ENCODE peak calls at places on chromosomes 3 and 15, in ten cellular contexts. W is AG04450; A is neural progenitor cell; S is cardiac muscle cell; M is CD8-positive, alpha-beta T cell; P is pancreas; H is body of pancreas; G is IMR-90; D is adrenal gland; Q is psoas muscle. R is an unnamed sample.

GRCh38 chr15:62706361-62706760 is 336.2 kb upstream of the TPM1 start:
- DNase-seq in W (no peak), A (no peak), S (no peak), M (no peak), P (no peak), H (no peak), G (no peak), D (no peak), Q (no peak), R (no peak)

GRCh38 chr15:37086120-37086519 is 14.2 kb downstream of the MEIS2 start:
- DNase-seq in W (no peak), A (no peak), S (no peak), M (no peak), P (no peak), H (no peak), G (no peak), D (no peak), Q (no peak), R (no peak)

GRCh38 chr15:87118424-87118823 is 1038.8 kb downstream of the AGBL1 start:
- DNase-seq in W (no peak), A (no peak), S (no peak), M (no peak), P (no peak), H (peak), G (no peak), D (no peak), Q (no peak), R (no peak)

GRCh38 chr3:146160964-146161724 is at the start of gene PLOD2:
- DNase-seq in W (no peak), A (peak), S (peak), M (no peak), P (peak), H (peak), G (peak), D (peak), Q (peak), R (peak)

GRCh38 chr15:97566957-97567356 is 393.5 kb upstream of the ARRDC4 start:
- DNase-seq in W (no peak), A (no peak), S (peak), M (no peak), P (no peak), H (no peak), G (no peak), D (no peak), Q (no peak), R (no peak)

GRCh38 chr3:64300790-64301423 is 75.6 kb upstream of the PRICKLE2 start:
- DNase-seq in W (no peak), A (no peak), S (peak), M (no peak), P (no peak), H (no peak), G (peak), D (no peak), Q (no peak), R (no peak)

GRCh38 chr15:82540984-82541431 is 751 bp upstream of the RPS17 start:
- DNase-seq in W (no peak), A (peak), S (peak), M (no peak), P (no peak), H (peak), G (peak), D (peak), Q (peak), R (peak)

GRCh38 chr3:14902719-14903118 is 44.7 kb upstream of the NR2C2 start:
- DNase-seq in W (no peak), A (no peak), S (peak), M (no peak), P (no peak), H (peak), G (no peak), D (peak), Q (peak), R (no peak)

GRCh38 chr15:65939901-65940617 is 70.8 kb downstream of the RAB11A start:
- DNase-seq in W (no peak), A (no peak), S (peak), M (no peak), P (no peak), H (peak), G (peak), D (peak), Q (no peak), R (no peak)

DNA sequence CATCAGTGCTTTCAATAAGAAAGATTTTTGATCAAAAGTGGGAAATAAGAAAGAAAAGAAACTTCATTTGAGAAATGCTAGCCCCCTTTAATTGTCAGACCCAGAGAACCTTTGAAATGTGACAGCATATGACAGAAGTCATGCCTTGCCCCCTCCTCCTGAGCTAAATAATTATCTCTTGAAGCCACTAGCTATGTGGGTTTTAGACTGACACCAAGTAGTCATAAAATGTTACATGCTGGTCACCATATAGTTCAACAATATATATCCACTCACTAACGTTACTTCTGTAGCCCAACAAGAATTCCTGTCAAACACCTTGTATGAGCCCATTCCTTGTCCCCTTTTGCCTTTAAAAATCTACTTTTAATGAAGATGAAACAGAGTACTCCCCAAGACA is 43.1 kb upstream of the AADACL2 start:
- DNase-seq in W (no peak), A (no peak), S (no peak), M (no peak), P (no peak), H (no peak), G (no peak), D (no peak), Q (no peak), R (no peak)
- H3K4me3 ChIP-seq in W (no peak), A (no peak), S (no peak), M (no peak), P (no peak), H (no peak), G (no peak), D (no peak), Q (no peak), R (no peak)

GRCh38 chr15:89150286-89150685 is 62.0 kb downstream of the ABHD2 start:
- DNase-seq in W (no peak), A (no peak), S (no peak), M (no peak), P (no peak), H (no peak), G (no peak), D (no peak), Q (no peak), R (no peak)
- H3K27ac ChIP-seq in W (no peak), A (no peak), S (peak), M (no peak), P (peak), H (peak), G (no peak), D (no peak), Q (peak), R (no peak)

GRCh38 chr3:186603159-186603558 is 9.7 kb upstream of the AHSG start:
- DNase-seq in W (no peak), A (no peak), S (no peak), M (no peak), P (no peak), H (no peak), G (no peak), D (no peak), Q (no peak), R (no peak)

GRCh38 chr3:186599142-186599784 is 13.6 kb upstream of the AHSG start:
- DNase-seq in W (no peak), A (no peak), S (no peak), M (no peak), P (no peak), H (no peak), G (no peak), D (no peak), Q (no peak), R (no peak)

GRCh38 chr3:186598794-186599141 is 14.1 kb upstream of the AHSG start:
- DNase-seq in W (no peak), A (no peak), S (no peak), M (no peak), P (no peak), H (no peak), G (no peak), D (no peak), Q (no peak), R (no peak)

GRCh38 chr3:186599785-186600166 is 13.1 kb upstream of the AHSG start:
- DNase-seq in W (no peak), A (no peak), S (no peak), M (no peak), P (no peak), H (no peak), G (no peak), D (no peak), Q (no peak), R (no peak)

DNA sequence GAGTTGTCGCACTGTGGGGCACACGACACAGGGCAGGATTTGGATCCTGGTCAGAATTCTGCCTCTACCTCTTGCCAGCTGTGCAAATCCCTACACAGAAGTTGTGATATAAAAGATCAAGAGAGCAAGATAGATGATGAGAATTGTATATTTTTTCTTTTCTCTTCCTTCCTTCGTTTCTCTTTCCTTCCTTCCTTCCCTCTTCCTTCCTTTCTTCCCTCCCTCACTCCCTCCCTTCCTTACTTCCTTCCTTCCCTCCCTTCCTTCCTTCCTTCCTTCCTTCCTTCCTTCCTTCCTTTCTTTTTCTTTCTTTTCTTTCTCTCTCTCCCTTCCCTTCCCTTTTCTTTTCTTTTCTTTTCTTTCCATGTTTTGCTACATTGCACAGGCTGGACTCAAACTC is 12.0 kb upstream of the AHSG start:
- DNase-seq in W (no peak), A (no peak), S (no peak), M (no peak), P (no peak), H (no peak), G (no peak), D (no peak), Q (no peak), R (no peak)
- H3K4me3 ChIP-seq in W (no peak), A (no peak), S (no peak), M (no peak), P (no peak), H (no peak), G (no peak), D (no peak), Q (no peak), R (no peak)

DNA sequence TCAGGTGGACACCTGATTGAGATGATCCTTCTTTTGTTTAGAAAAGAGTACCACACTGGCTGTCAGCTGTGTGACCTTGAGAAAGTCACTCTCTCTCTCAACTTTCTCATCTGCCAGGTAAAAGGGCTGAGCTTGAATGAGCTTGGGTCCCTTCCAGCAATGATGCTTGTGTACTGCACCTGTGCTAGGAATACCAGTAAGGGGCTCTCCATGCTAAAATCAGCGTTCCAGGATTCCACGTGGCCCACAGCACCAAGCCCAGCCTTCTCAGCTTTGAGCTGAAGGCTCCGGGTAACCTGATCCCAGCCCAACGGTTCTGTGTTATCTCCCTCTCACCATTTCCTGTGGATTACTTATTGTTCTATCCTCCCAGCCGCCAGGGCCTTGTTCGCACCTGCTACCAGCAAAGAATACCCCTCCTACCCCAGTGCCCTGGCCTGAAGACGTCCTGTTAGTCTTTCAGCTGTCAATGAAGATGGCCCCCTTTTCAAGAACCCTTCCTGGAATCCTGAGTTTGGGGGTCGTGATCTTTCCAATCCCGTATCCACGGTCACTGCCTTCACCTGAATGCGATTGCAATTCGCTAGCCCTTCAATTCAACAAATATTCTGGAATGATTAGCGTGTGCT is 54.2 kb upstream of the CGNL1 start:
- DNase-seq in W (no peak), A (peak), S (no peak), M (no peak), P (no peak), H (no peak), G (no peak), D (no peak), Q (no peak), R (peak)
- H3K27ac ChIP-seq in W (no peak), A (no peak), S (no peak), M (no peak), P (no peak), H (no peak), G (no peak), D (no peak), Q (no peak), R (no peak)

GRCh38 chr3:113783980-113784379 is 37.1 kb downstream of the ATP6V1A start:
- DNase-seq in W (no peak), A (no peak), S (peak), M (no peak), P (no peak), H (no peak), G (no peak), D (no peak), Q (no peak), R (no peak)

GRCh38 chr3:113783463-113783862 is 36.6 kb downstream of the ATP6V1A start:
- DNase-seq in W (peak), A (no peak), S (peak), M (no peak), P (no peak), H (no peak), G (peak), D (no peak), Q (no peak), R (no peak)
- H3K4me3 ChIP-seq in W (no peak), A (no peak), S (no peak), M (no peak), P (no peak), H (no peak), G (no peak), D (peak), Q (no peak), R (no peak)

GRCh38 chr3:47731066-47731465 is 50.6 kb downstream of the SMARCC1 start:
- DNase-seq in W (no peak), A (no peak), S (no peak), M (no peak), P (no peak), H (no peak), G (no peak), D (no peak), Q (no peak), R (no peak)
- H3K27ac ChIP-seq in W (no peak), A (no peak), S (no peak), M (no peak), P (no peak), H (no peak), G (no peak), D (no peak), Q (no peak), R (no peak)

DNA sequence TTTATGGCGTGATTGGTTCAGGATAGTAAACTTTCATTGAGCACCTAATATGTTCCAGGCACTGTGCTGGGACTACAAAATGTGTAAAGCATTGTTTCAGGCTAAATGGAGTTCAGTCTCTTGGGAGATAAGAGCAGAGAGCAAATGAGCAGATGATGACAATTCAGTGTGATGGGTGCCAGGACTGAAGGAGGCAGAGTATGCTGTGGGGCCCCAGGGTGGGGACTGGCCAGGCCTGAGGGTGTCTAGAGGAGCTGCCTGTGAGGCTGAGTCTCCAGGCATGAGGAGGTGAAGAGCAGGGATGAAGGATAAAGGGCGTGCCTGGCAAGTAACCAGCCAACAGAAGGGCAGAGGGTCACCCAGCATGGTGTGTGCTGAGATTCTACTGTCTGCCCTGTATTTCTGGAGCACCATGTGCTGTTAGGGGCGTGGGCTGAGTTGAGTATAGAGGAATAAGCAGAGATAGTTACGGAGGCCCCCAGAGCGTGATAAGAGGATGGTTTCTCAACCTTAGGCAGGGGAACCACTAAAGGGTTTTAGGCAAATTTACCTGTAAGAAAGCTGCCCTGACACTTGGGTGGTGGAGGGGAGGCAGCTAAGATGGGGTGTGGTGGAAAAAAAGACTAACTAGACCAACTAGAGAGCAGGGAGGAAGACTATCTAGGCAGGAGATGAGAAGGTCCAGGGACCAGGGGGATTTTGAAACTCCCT is 38.5 kb downstream of the EPHB1 start:
- DNase-seq in W (no peak), A (no peak), S (no peak), M (no peak), P (no peak), H (no peak), G (no peak), D (no peak), Q (no peak), R (no peak)
- H3K4me3 ChIP-seq in W (no peak), A (no peak), S (no peak), M (no peak), P (no peak), H (no peak), G (no peak), D (no peak), Q (no peak), R (no peak)

GRCh38 chr15:83694030-83694429 is 40.1 kb downstream of the ADAMTSL3 start:
- DNase-seq in W (no peak), A (no peak), S (peak), M (no peak), P (no peak), H (no peak), G (peak), D (no peak), Q (no peak), R (peak)
- H3K27ac ChIP-seq in W (no peak), A (no peak), S (peak), M (no peak), P (no peak), H (no peak), G (no peak), D (peak), Q (no peak), R (peak)

R was measured in aorta.